ENCODE peak calls at places on chromosome 11, in five cellular contexts. Q, U, B, H and X are unnamed samples.

GRCh38 chr11:117230286-117230961 is 1.4 kb downstream of the PCSK7 start:
- DNase-seq in Q (no peak), H (no peak), B (no peak), U (no peak), X (no peak)

GRCh38 chr11:84372366-84372765 is 1086.2 kb upstream of the CCDC90B start:
- DNase-seq in U (no peak), H (no peak), Q (no peak), B (no peak), X (no peak)

GRCh38 chr11:47566166-47566546 is 757 bp downstream of the PTPMT1 start:
- DNase-seq in Q (no peak), U (no peak), H (no peak), B (no peak), X (no peak)

GRCh38 chr11:1749787-1750351 is 526 bp downstream of the IFITM10 start:
- DNase-seq in Q (no peak), H (peak; percentile 63), B (peak; percentile 91), U (no peak), X (no peak)

GRCh38 chr11:65871811-65872548 is 620 bp downstream of the EFEMP2 start:
- DNase-seq in H (no peak), B (peak; percentile 31), Q (peak; percentile 62), U (no peak), X (no peak)

GRCh38 chr11:9004310-9004945 is 627 bp upstream of the NRIP3 start:
- DNase-seq in Q (peak; percentile 28), H (no peak), U (peak; percentile 31), B (no peak), X (no peak)

GRCh38 chr11:75796091-75796435 is 18.9 kb upstream of the UVRAG start:
- DNase-seq in Q (no peak), B (no peak), U (no peak), H (no peak), X (no peak)

GRCh38 chr11:111641339-111642015 is 39.2 kb downstream of the SIK2 start:
- DNase-seq in U (no peak), Q (no peak), H (no peak), B (no peak), X (no peak)

GRCh38 chr11:27934830-27935145 is 173.2 kb downstream of the KIF18A start:
- DNase-seq in U (no peak), Q (peak; percentile 89), H (no peak), B (peak; percentile 96), X (peak; percentile 57)

GRCh38 chr11:76836613-76837291 is 24.0 kb upstream of the ACER3 start:
- DNase-seq in Q (no peak), B (no peak), U (no peak), H (no peak), X (no peak)

GRCh38 chr11:107565219-107565937 is at the start of gene ALKBH8:
- DNase-seq in B (peak; percentile 74), Q (peak; percentile 82), U (peak; percentile 76), H (peak; percentile 76), X (no peak)

GRCh38 chr11:94303884-94304459 is 408 bp upstream of the IZUMO1R start:
- DNase-seq in Q (no peak), U (no peak), B (no peak), H (no peak), X (no peak)

GRCh38 chr11:763073-763463 is 14.2 kb downstream of the GATD1 start:
- DNase-seq in H (no peak), U (no peak), Q (peak; percentile 55), B (no peak), X (no peak)

GRCh38 chr11:77609234-77609633 is 19.5 kb downstream of the AQP11 start:
- DNase-seq in H (no peak), Q (no peak), U (no peak), B (no peak), X (no peak)

GRCh38 chr11:127902405-127902804 is 685.0 kb downstream of the ETS1 start:
- DNase-seq in H (no peak), B (no peak), U (no peak), Q (no peak), X (no peak)

GRCh38 chr11:106231591-106231990 is 154.1 kb downstream of the AASDHPPT start:
- DNase-seq in U (no peak), Q (no peak), B (no peak), H (no peak), X (no peak)

GRCh38 chr11:76551400-76551799 is 106.6 kb downstream of the EMSY start:
- DNase-seq in H (no peak), Q (no peak), B (no peak), U (no peak), X (no peak)

GRCh38 chr11:121904148-121904547 is 211.9 kb downstream of the BLID start:
- DNase-seq in H (peak; percentile 39), Q (no peak), B (no peak), U (no peak), X (no peak)

GRCh38 chr11:36006556-36006955 is 62.7 kb downstream of the LDLRAD3 start:
- DNase-seq in B (no peak), Q (no peak), H (no peak), U (no peak), X (no peak)

GRCh38 chr11:36009469-36009868 is 65.6 kb downstream of the LDLRAD3 start:
- DNase-seq in U (no peak), B (no peak), Q (no peak), H (no peak), X (no peak)

GRCh38 chr11:36007127-36007824 is 63.4 kb downstream of the LDLRAD3 start:
- DNase-seq in Q (peak; percentile 67), B (no peak), H (no peak), U (no peak), X (peak; percentile 44)

GRCh38 chr11:36010010-36010740 is 66.3 kb downstream of the LDLRAD3 start:
- DNase-seq in H (no peak), Q (no peak), U (no peak), B (no peak), X (no peak)

GRCh38 chr11:36008576-36008975 is 64.7 kb downstream of the LDLRAD3 start:
- DNase-seq in H (no peak), Q (no peak), B (no peak), U (no peak), X (no peak)
- H3K27ac ChIP-seq in H (peak overlapping the region; percentile 67), Q (no peak overlapping the region), B (peak overlapping the region; percentile 14), U (no peak overlapping the region), X (peak overlapping the region; percentile 73)

GRCh38 chr11:20668844-20669832 is at the start of gene NELL1:
- DNase-seq in Q (peak; percentile 37), H (no peak), U (no peak), B (no peak), X (no peak)

GRCh38 chr11:20669833-20670684 is 673 bp downstream of the NELL1 start:
- DNase-seq in B (no peak), Q (peak; percentile 30), H (no peak), U (no peak), X (no peak)

GRCh38 chr11:20672575-20672974 is 3.2 kb downstream of the NELL1 start:
- DNase-seq in H (no peak), B (no peak), U (no peak), Q (peak; percentile 63), X (no peak)

GRCh38 chr11:20671856-20672546 is 2.6 kb downstream of the NELL1 start:
- DNase-seq in H (no peak), U (no peak), B (no peak), Q (peak; percentile 42), X (no peak)

DNA sequence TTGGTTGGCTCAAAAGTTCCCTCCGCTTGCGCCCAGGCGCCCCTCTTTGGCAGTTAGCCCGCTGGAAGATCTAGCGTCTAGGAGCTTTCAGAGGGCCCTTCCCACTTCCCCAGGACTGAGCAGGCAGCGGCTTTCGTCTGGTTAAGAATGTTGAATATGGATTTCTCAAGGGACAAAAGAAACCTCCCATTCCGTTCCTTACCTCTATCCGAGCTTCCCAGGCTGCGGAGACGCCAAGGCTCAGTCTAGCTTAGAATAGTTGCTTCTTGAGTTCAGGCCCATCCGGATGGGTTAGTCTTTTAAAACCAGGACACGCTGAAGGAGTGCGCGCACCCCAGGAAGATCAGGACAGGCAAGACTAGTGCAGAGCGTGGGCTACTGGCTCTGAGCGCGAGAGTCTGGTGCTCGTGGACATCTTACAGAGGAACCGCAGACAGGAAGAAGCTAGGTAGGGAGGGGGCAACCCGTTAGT is 1.6 kb downstream of the NELL1 start:
- DNase-seq in U (no peak), B (no peak), Q (peak; percentile 30), H (no peak), X (no peak)
- H3K27ac ChIP-seq in U (no peak overlapping the region), B (no peak overlapping the region), Q (no peak overlapping the region), H (no peak overlapping the region), X (no peak overlapping the region)

DNA sequence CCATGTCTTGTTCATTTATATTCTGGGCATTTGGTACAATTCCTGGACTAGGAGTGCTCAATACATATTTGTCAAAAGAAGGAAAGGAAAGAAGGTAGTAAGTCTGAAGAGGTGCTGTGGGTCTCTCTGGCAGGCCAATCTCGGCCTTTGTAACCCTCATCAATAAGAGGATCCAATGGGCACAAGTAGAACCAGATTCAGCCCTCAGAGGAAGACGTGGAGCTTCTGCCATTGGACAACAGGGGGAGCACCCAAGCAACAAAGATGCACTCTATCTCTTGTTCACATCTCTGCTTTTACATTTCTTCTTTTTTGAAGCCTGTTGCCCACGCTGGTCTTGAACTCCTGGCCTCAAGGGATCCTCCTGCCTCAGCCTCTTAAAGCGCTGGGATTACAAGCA is 2.2 kb upstream of the VPS11 start:
- DNase-seq in B (peak; percentile 31), Q (peak; percentile 68), H (no peak), U (no peak), X (no peak)
- H3K27ac ChIP-seq in B (no peak overlapping the region), Q (no peak overlapping the region), H (no peak overlapping the region), U (no peak overlapping the region), X (no peak overlapping the region)

DNA sequence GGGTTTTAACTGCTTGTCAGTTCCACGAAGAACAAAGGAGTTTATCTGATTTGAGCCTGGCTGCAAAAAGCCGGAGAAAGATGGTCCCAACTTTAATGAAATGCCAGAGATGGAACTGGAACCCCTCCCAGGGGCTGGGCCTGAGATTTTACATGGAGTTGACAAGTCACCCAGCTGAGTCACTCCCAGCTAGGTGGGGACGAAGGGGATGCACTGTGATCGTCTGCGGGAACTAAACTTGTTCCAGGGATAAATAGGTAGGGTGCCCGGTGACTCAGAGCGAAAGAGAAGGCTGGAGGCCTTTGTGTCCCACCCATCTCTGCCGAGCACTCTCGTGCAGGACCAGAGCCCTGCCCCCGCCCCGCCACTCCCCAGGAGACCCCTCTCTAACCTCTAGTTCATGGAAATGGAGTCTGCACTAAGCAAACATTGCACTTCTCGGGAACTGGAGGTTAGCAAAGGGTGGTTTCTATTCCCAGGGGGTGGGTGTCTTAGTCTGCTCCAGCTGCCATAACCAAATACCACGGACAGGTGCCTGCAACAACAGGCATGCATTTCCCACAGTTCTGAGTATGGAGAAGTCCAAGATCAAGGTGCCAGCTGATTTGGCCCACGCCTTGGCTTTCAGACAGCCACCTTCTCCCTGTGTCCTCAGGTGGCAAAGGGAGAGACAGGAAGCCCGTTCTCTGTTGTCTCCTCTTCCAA is 60.8 kb upstream of the FADD start:
- DNase-seq in Q (peak; percentile 58), U (no peak), H (no peak), B (no peak), X (no peak)
- H3K27ac ChIP-seq in Q (peak overlapping the region; percentile 75), U (no peak overlapping the region), H (no peak overlapping the region), B (no peak overlapping the region), X (no peak overlapping the region)